ENCODE peak calls at places on chromosomes 11 and 22, in six cellular contexts. V, S, P, Z, X and A are unnamed samples.
A peak's percentile ranks its signal among the peaks of the same experiment; 100 is the strongest.

GRCh38 chr22:35784633-35785032 is 67.0 kb downstream of the APOL5 start:
- DNase-seq in X (no peak), Z (no peak), P (no peak), S (no peak), V (no peak), A (no peak)

GRCh38 chr11:46801694-46802093 is 44.4 kb downstream of the CKAP5 start:
- DNase-seq in X (no peak), S (no peak), Z (no peak), V (no peak), P (no peak), A (no peak)

GRCh38 chr11:33892906-33893594 is 1.2 kb upstream of the LMO2 start:
- DNase-seq in P (no peak), X (no peak), Z (no peak), S (no peak), V (no peak), A (no peak)

GRCh38 chr22:40410272-40410671 is 39.9 kb downstream of the SGSM3 start:
- DNase-seq in S (peak; percentile 54), X (no peak), V (no peak), P (no peak), Z (no peak), A (no peak)

GRCh38 chr11:1087961-1088926 is 13.6 kb downstream of the MUC2 start:
- DNase-seq in P (peak; percentile 11), S (no peak), X (no peak), Z (no peak), V (no peak), A (no peak)

GRCh38 chr11:47354913-47355282 is 2.4 kb upstream of the MYBPC3 start:
- DNase-seq in X (no peak), S (no peak), P (no peak), Z (no peak), V (no peak), A (no peak)

GRCh38 chr11:3021125-3021524 is 29.0 kb upstream of the NAP1L4 start:
- DNase-seq in P (no peak), X (no peak), S (no peak), V (no peak), Z (no peak), A (peak; percentile 21)

GRCh38 chr11:113242767-113243397 is 71.5 kb upstream of the TTC12 start:
- DNase-seq in S (no peak), P (no peak), X (no peak), V (peak; percentile 63), Z (no peak), A (peak; percentile 53)

GRCh38 chr11:80702264-80702663 is 1261.4 kb upstream of the TENM4 start:
- DNase-seq in P (no peak), X (no peak), S (no peak), Z (no peak), V (peak; percentile 8), A (no peak)

GRCh38 chr22:46262449-46263207 is 515 bp downstream of the PKDREJ start:
- DNase-seq in S (no peak), Z (no peak), V (peak; percentile 24), P (peak; percentile 77), X (no peak), A (peak; percentile 30)

GRCh38 chr11:14318581-14318981 is 40.4 kb downstream of the RRAS2 start:
- DNase-seq in P (no peak), X (no peak), Z (no peak), V (peak; percentile 48), S (no peak), A (no peak)

GRCh38 chr11:38952698-38953097 is 2354.7 kb upstream of the RAG2 start:
- DNase-seq in P (no peak), V (no peak), X (no peak), Z (no peak), S (peak; percentile 32), A (no peak)
- H3K27me3 ChIP-seq in P (no peaks in the 10 kb centered on the region), V (no peaks in the 10 kb centered on the region), X (no peaks in the 10 kb centered on the region), Z (no peaks in the 10 kb centered on the region), S (no peaks in the 10 kb centered on the region), A (no peaks in the 10 kb centered on the region)

GRCh38 chr22:24565077-24565476 is 9.3 kb downstream of the SNRPD3 start:
- DNase-seq in X (no peak), S (no peak), P (no peak), V (no peak), Z (no peak), A (no peak)
- H3K36me3 ChIP-seq in X (no peaks in the 10 kb centered on the region), S (peaks cover 25% of the 10 kb centered on the region), P (peaks cover 43% of the 10 kb centered on the region), V (peaks cover 26% of the 10 kb centered on the region), Z (peaks cover 76% of the 10 kb centered on the region), A (peaks cover 62% of the 10 kb centered on the region)

GRCh38 chr11:61647529-61647928 is 32.7 kb upstream of the DAGLA start:
- DNase-seq in X (no peak), Z (no peak), S (no peak), V (no peak), P (no peak), A (no peak)

GRCh38 chr11:61642162-61642561 is 38.0 kb upstream of the DAGLA start:
- DNase-seq in Z (no peak), X (no peak), S (no peak), P (no peak), V (no peak), A (no peak)

GRCh38 chr11:61639816-61640443 is 40.3 kb upstream of the DAGLA start:
- DNase-seq in V (peak; percentile 11), P (no peak), S (no peak), Z (no peak), X (no peak), A (no peak)

GRCh38 chr11:61650781-61651571 is 29.2 kb upstream of the DAGLA start:
- DNase-seq in Z (no peak), S (no peak), P (peak; percentile 64), X (no peak), V (no peak), A (no peak)

DNA sequence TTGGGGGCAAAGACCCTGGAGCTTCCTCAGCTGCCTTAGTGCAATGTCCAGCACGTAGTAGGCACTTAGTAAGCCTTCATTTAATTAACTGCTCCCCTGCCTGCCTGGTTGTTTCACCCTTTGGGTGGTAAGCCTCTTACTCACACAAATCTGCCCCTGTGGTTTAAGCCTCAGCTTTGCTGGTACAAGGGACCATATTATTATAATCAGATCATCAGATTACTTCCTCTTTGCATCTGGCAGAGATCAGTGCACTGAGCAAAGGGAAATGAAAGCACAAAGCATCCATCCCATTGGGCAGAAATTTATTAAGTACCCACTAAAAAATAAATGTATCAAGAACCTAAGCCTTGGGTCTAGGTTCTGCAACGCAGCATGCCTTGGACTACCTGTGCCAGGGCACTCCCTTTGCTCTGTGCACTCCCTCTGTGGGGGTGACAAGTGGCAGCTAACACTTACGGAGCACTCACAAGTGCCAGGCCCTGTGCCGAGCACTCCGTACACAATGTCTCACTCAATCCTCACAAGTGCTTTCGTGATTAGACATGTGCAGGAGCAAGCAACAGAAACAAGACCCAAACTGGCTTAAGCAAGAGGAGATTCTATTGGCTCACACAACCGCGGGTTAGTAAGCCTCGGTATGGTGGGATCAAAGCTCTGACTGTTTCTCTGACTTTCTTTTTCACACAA is 34.9 kb upstream of the DAGLA start:
- DNase-seq in S (no peak), Z (no peak), V (no peak), P (no peak), X (no peak), A (no peak)
- H3K4me3 ChIP-seq in S (no peak overlapping the region), Z (no peak overlapping the region), V (no peak overlapping the region), P (no peak overlapping the region), X (no peak overlapping the region), A (no peak overlapping the region)

GRCh38 chr11:125153837-125154236 is 10.7 kb upstream of the PKNOX2 start:
- DNase-seq in V (no peak), S (no peak), Z (no peak), X (no peak), P (no peak), A (no peak)

GRCh38 chr11:125147280-125147679 is 17.3 kb upstream of the PKNOX2 start:
- DNase-seq in X (no peak), S (no peak), Z (no peak), V (no peak), P (no peak), A (no peak)

GRCh38 chr11:125146232-125146631 is 18.3 kb upstream of the PKNOX2 start:
- DNase-seq in X (no peak), V (no peak), P (no peak), Z (peak; percentile 21), S (no peak), A (no peak)

GRCh38 chr11:125148011-125148410 is 16.5 kb upstream of the PKNOX2 start:
- DNase-seq in X (no peak), S (no peak), P (no peak), V (no peak), Z (no peak), A (no peak)

GRCh38 chr11:125148743-125149142 is 15.8 kb upstream of the PKNOX2 start:
- DNase-seq in P (no peak), Z (no peak), V (no peak), X (no peak), S (no peak), A (no peak)
- H3K27me3 ChIP-seq in P (no peaks in the 10 kb centered on the region), Z (no peaks in the 10 kb centered on the region), V (no peaks in the 10 kb centered on the region), X (no peaks in the 10 kb centered on the region), S (peaks cover 9% of the 10 kb centered on the region), A (peaks cover 3% of the 10 kb centered on the region)

DNA sequence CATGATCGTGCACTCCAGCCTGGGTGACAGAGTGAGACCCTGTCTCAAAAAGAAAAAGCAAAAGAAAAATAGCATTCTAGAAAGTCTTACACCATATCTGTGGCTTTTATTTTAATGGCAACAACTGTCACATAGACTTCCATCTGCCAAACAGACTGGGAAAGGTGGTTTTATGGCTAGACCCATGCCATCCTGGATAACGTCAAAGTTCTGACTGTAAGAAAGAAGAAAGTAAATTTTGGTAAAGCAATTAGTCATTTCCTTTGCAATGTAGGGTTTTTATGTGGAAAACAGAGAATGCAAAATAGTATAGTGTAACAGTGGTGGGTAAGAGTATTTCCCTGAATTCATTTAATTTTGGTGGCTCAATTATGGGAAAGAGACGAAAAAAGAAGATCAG is 75.5 kb upstream of the BARX2 start:
- DNase-seq in Z (no peak), P (no peak), X (no peak), V (no peak), S (no peak), A (no peak)
- H3K36me3 ChIP-seq in Z (no peaks in the 10 kb centered on the region), P (no peaks in the 10 kb centered on the region), X (no peaks in the 10 kb centered on the region), V (no peaks in the 10 kb centered on the region), S (no peaks in the 10 kb centered on the region), A (no peaks in the 10 kb centered on the region)

DNA sequence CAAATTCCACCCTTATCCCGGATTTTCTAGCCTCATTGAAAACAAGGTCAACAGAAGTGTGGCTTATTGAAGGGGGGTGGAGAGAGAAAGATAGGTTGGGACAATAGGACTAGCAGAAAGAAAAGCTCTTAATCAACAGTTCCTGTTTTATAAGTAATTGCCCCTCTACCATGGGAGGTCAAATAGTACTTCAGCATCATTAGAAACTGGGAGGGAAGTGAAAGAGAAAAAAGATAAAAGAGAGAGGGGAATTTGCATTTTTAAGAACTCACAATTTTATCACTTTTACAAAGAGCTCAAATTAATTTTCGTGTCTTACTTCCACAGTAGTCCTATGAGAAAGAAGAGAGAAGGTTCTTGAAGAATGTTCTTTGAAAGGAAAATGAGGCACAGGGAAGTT is 89.2 kb downstream of the AMOTL1 start:
- DNase-seq in V (no peak), P (no peak), S (no peak), X (no peak), Z (no peak), A (no peak)
- H3K4me3 ChIP-seq in V (no peak overlapping the region), P (no peak overlapping the region), S (no peak overlapping the region), X (no peak overlapping the region), Z (no peak overlapping the region), A (no peak overlapping the region)